ENCODE peak calls at places on chromosome 7, in nine cellular contexts. J is fibroblast of lung, Q is spleen, N is heart right ventricle, B is uterus, E is kidney epithelial cell, T is H1, C is prostate gland, X is brain microvascular endothelial cell. L is an unnamed sample. For H3K36me3, the result is how much of the 10 kb centered on the place peaks cover.

GRCh38 chr7:45978010-45978681 is 57.1 kb upstream of the IGFBP3 start:
- DNase-seq in J (peak), Q (no peak), N (no peak), B (peak), E (peak), T (no peak), C (peak), X (peak), L (no peak)

GRCh38 chr7:732094-732541 is 5.0 kb upstream of the PRKAR1B start:
- DNase-seq in J (peak), Q (no peak), N (peak), B (no peak), E (no peak), T (no peak), C (peak), X (peak), L (no peak)

GRCh38 chr7:129363-130221 is 62.8 kb upstream of the FAM20C start:
- DNase-seq in J (peak), Q (no peak), N (no peak), B (no peak), E (no peak), T (no peak), C (peak), X (no peak), L (no peak)

GRCh38 chr7:98833022-98833421 is 36.8 kb downstream of the TMEM130 start:
- DNase-seq in J (no peak), Q (no peak), N (no peak), B (no peak), E (no peak), T (no peak), C (no peak), X (no peak), L (no peak)

GRCh38 chr7:148944935-148945934 is 61.1 kb upstream of the EZH2 start:
- DNase-seq in J (peak), Q (peak), N (no peak), B (no peak), E (no peak), T (no peak), C (no peak), X (peak), L (no peak)

GRCh38 chr7:119514326-119514725 is 758.6 kb upstream of the KCND2 start:
- DNase-seq in J (peak), Q (no peak), N (no peak), B (no peak), E (no peak), T (no peak), C (no peak), X (no peak), L (no peak)

GRCh38 chr7:3649678-3650445 is 348.8 kb downstream of the SDK1 start:
- DNase-seq in J (peak), Q (no peak), N (no peak), B (no peak), E (no peak), T (no peak), C (no peak), X (no peak), L (no peak)

GRCh38 chr7:85602196-85602595 is 415.3 kb upstream of the SEMA3D start:
- DNase-seq in J (peak), Q (no peak), N (no peak), B (no peak), E (no peak), T (no peak), C (no peak), X (no peak), L (no peak)

GRCh38 chr7:51154201-51154600 is 162.4 kb downstream of the COBL start:
- DNase-seq in J (no peak), Q (no peak), N (no peak), B (no peak), E (no peak), T (no peak), C (no peak), X (no peak), L (no peak)

GRCh38 chr7:72490301-72490700 is 78.2 kb upstream of the CALN1 start:
- DNase-seq in J (no peak), Q (no peak), N (no peak), B (no peak), E (no peak), T (peak), C (no peak), X (no peak), L (no peak)

GRCh38 chr7:20241491-20242261 is 24.5 kb upstream of the MACC1 start:
- DNase-seq in J (peak), Q (no peak), N (no peak), B (no peak), E (peak), T (no peak), C (peak), X (peak), L (no peak)

GRCh38 chr7:132568962-132569361 is 7.3 kb downstream of the PLXNA4 start:
- DNase-seq in J (no peak), Q (no peak), N (no peak), B (no peak), E (no peak), T (no peak), C (no peak), X (no peak), L (no peak)

GRCh38 chr7:71740196-71740560 is 608.2 kb downstream of the GALNT17 start:
- DNase-seq in J (no peak), Q (no peak), N (no peak), B (no peak), E (no peak), T (no peak), C (no peak), X (no peak), L (no peak)

GRCh38 chr7:142999793-143000192 is 27.1 kb downstream of the OR9A2 start:
- DNase-seq in J (no peak), Q (no peak), N (no peak), B (no peak), E (no peak), T (no peak), C (no peak), X (no peak), L (no peak)

GRCh38 chr7:153090757-153091156 is 331.2 kb downstream of the ACTR3B start:
- DNase-seq in J (no peak), Q (no peak), N (no peak), B (no peak), E (no peak), T (no peak), C (no peak), X (no peak), L (no peak)

GRCh38 chr7:128364166-128364565 is 2.7 kb upstream of the PRRT4 start:
- DNase-seq in J (no peak), Q (no peak), N (no peak), B (no peak), E (no peak), T (no peak), C (no peak), X (no peak), L (no peak)

GRCh38 chr7:39753823-39754325 is 130.5 kb downstream of the RALA start:
- DNase-seq in J (no peak), Q (no peak), N (no peak), B (no peak), E (no peak), T (no peak), C (no peak), X (no peak), L (no peak)

GRCh38 chr7:39757604-39758003 is 134.2 kb downstream of the RALA start:
- DNase-seq in J (no peak), Q (no peak), N (no peak), B (no peak), E (no peak), T (no peak), C (no peak), X (no peak), L (no peak)

GRCh38 chr7:39754326-39755120 is 131.2 kb downstream of the RALA start:
- DNase-seq in J (peak), Q (no peak), N (no peak), B (peak), E (peak), T (no peak), C (no peak), X (peak), L (no peak)

GRCh38 chr7:39761435-39761834 is 138.1 kb downstream of the RALA start:
- DNase-seq in J (no peak), Q (no peak), N (no peak), B (no peak), E (no peak), T (no peak), C (no peak), X (no peak), L (no peak)

GRCh38 chr7:39758234-39758970 is 135.0 kb downstream of the RALA start:
- DNase-seq in J (no peak), Q (no peak), N (peak), B (no peak), E (no peak), T (no peak), C (no peak), X (no peak), L (no peak)
- TF ChIP-seq CTCF in J (no peak), Q (no peak), N (no peak), B (no peak), E (no peak), T (no peak), C (no peak), X (no peak), L (no peak)

GRCh38 chr7:144710791-144711190 is 125.1 kb downstream of the TPK1 start:
- DNase-seq in J (no peak), Q (no peak), N (no peak), B (no peak), E (no peak), T (no peak), C (no peak), X (no peak), L (no peak)
- H3K36me3 ChIP-seq in J (under half), Q (under half), N (under half), B (under half), E (under half), T (under half), C (under half), X (under half), L (under half)

DNA sequence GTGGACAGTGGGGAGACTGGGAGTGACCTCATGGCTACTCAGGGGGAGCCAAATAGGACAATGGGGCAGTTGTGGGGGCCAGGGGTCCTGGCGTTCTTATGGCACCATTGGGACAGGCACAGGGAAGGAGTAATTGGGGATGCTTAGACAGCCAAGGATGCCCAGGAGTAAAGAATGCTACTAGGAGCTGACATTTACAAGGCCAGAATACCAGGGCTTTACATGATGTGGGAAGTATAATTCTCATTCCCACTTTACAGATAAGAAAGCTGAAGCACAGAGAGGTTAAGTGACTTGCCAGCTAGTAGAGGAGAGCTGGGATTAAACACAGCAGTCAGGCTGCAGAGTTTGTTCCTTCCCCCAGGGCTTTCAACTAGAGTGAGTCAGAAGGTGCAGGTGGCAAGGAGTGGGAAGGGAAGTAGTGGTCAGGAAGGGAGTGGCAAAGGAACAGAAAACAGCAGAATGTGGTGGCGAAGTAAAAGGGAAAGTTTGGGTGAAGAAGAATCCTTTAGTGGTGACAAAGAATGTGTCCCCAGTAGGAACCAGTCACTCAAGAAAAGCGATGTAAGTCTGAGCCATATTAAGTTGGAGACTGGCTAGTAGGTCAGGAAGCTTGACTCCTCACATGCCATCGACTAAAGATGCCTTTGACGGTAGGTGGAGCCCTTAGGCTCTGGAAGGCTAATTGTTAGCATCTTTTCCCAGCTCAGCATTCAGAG is 32.8 kb downstream of the CPVL start:
- DNase-seq in J (peak), Q (no peak), N (no peak), B (no peak), E (peak), T (no peak), C (no peak), X (peak), L (no peak)
- TF ChIP-seq CTCF in J (peak), Q (peak), N (peak), B (no peak), E (peak), T (peak), C (peak), X (peak), L (no peak)

DNA sequence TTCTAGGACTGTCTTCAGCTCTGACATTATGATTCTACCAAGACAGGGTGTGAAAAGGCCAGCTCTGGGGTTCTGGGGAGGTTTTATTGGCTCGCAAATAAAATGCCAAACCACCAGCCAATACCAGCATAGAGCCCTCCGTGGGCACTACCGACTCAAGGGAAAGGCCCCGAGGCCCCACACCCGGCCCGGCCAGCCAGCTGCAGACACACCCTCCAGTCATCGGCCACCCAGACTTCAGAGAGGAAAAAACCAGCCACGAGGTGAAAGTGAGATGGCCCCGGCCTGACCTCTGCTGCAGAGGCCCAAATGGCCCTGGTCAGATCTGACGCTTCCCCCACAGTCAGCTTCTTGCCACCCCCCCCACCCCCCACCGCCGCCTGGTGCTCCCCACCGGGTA is 80.0 kb downstream of the PRKAG2 start:
- DNase-seq in J (no peak), Q (peak), N (no peak), B (no peak), E (no peak), T (no peak), C (no peak), X (no peak), L (no peak)
- H3K36me3 ChIP-seq in J (under half), Q (under half), N (under half), B (under half), E (under half), T (under half), C (under half), X (under half), L (under half)

DNA sequence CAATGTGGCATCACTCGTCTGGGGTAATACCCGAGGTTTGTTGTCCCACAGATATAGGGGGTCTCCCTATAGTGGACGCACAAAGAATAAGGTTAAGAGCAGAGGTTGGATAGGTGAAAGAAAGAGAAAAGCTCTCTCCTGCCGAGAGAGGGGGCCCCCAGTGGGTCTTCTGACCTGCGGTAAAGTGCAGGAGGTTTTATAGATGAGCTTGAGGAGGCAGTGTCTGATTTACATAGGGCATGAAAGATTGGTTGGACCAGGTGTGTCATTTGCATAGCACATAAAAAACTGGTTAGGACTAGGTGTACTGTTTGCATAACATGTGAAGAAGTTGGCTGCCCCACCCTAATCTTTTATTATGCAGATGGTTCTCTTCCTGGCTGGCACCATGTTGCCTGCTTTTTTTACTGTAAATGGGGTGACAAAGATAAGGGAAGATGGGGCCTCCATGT is 11.8 kb downstream of the CYP3A43 start:
- DNase-seq in J (no peak), Q (no peak), N (no peak), B (no peak), E (no peak), T (peak), C (peak), X (no peak), L (no peak)
- TF ChIP-seq CTCF in J (no peak), Q (no peak), N (no peak), B (no peak), E (no peak), T (no peak), C (no peak), X (no peak), L (no peak)